ENCODE peak calls at places on chromosomes 6 and 20, in nine cellular contexts. H is HTR-8/SVneo, S is brain pericyte, J is RWPE2, T is gastrocnemius medialis, W is heart right ventricle, N is iPS-NIHi11, R is RWPE1, L is activated T-cell treated with anti-CD3 and anti-CD28 coated beads for 4 hours. X is an unnamed sample.
A peak's percentile ranks its signal among the peaks of the same experiment; 100 is the strongest.

GRCh38 chr6:150966786-150967185 is 101.3 kb downstream of the MTHFD1L start:
- DNase-seq in H (no peak), S (no peak), J (no peak), T (no peak), W (no peak), N (no peak), R (no peak), L (no peak), X (no peak)

GRCh38 chr6:107361568-107362270 is 97.6 kb downstream of the PDSS2 start:
- DNase-seq in H (peak; percentile 27), S (no peak), J (no peak), T (no peak), W (no peak), N (peak; percentile 26), R (no peak), L (no peak), X (no peak)

GRCh38 chr6:158170656-158171081 is 2.5 kb downstream of the GTF2H5 start:
- DNase-seq in H (peak; percentile 40), S (peak; percentile 29), J (no peak), T (no peak), W (no peak), N (no peak), R (no peak), L (no peak), X (peak; percentile 50)

GRCh38 chr20:61185841-61186601 is 66.0 kb upstream of the CDH4 start:
- DNase-seq in H (peak; percentile 96), S (no peak), J (peak; percentile 98), T (no peak), W (no peak), N (no peak), R (peak; percentile 90), L (no peak), X (peak; percentile 91)

GRCh38 chr6:3522561-3523287 is 65.9 kb upstream of the SLC22A23 start:
- DNase-seq in H (peak; percentile 64), S (no peak), J (no peak), T (no peak), W (no peak), N (no peak), R (peak; percentile 64), L (no peak), X (peak; percentile 68)

GRCh38 chr6:151445482-151445881 is 6.4 kb downstream of the RMND1 start:
- DNase-seq in H (no peak), S (no peak), J (no peak), T (no peak), W (no peak), N (no peak), R (no peak), L (no peak), X (no peak)

GRCh38 chr6:160238234-160238633 is 20.4 kb downstream of the SLC22A2 start:
- DNase-seq in H (no peak), S (no peak), J (no peak), T (no peak), W (no peak), N (no peak), R (no peak), L (no peak), X (peak; percentile 61)

GRCh38 chr20:46057856-46058655 is 29.0 kb downstream of the SLC12A5 start:
- DNase-seq in H (no peak), S (no peak), J (peak; percentile 69), T (no peak), W (peak; percentile 55), N (peak; percentile 67), R (peak; percentile 32), L (no peak), X (peak; percentile 58)

GRCh38 chr6:161001421-161001820 is 9.9 kb downstream of the MAP3K4 start:
- DNase-seq in H (no peak), S (no peak), J (no peak), T (no peak), W (no peak), N (no peak), R (no peak), L (no peak), X (peak; percentile 72)

GRCh38 chr6:32973144-32973854 is 4.9 kb downstream of the BRD2 start:
- DNase-seq in H (no peak), S (no peak), J (no peak), T (no peak), W (no peak), N (no peak), R (no peak), L (peak; percentile 50), X (peak; percentile 39)

GRCh38 chr20:45833030-45833882 is at the start of gene SNX21:
- DNase-seq in H (peak; percentile 98), S (peak; percentile 53), J (peak; percentile 96), T (peak; percentile 70), W (peak; percentile 89), N (peak; percentile 92), R (peak; percentile 88), L (no peak), X (peak; percentile 80)

GRCh38 chr6:7726416-7727149 is 684 bp downstream of the BMP6 start:
- DNase-seq in H (no peak), S (no peak), J (no peak), T (no peak), W (peak; percentile 13), N (peak; percentile 60), R (no peak), L (no peak), X (peak; percentile 23)

GRCh38 chr20:20255104-20255503 is 112.8 kb upstream of the INSM1 start:
- DNase-seq in H (no peak), S (no peak), J (no peak), T (no peak), W (no peak), N (no peak), R (no peak), L (no peak), X (no peak)

GRCh38 chr6:81998432-81998831 is 246.0 kb upstream of the TENT5A start:
- DNase-seq in H (no peak), S (no peak), J (no peak), T (no peak), W (no peak), N (no peak), R (no peak), L (no peak), X (no peak)

GRCh38 chr6:133247581-133247980 is 6.4 kb downstream of the EYA4 start:
- DNase-seq in H (no peak), S (no peak), J (no peak), T (no peak), W (no peak), N (no peak), R (no peak), L (no peak), X (peak; percentile 33)

GRCh38 chr6:13485923-13486557 is 1.4 kb downstream of the GFOD1 start:
- DNase-seq in H (peak; percentile 45), S (no peak), J (no peak), T (no peak), W (peak; percentile 42), N (peak; percentile 50), R (peak; percentile 61), L (no peak), X (peak; percentile 66)

GRCh38 chr20:32695089-32695488 is 21.3 kb upstream of the C20orf203 start:
- DNase-seq in H (no peak), S (no peak), J (no peak), T (no peak), W (no peak), N (no peak), R (no peak), L (no peak), X (peak; percentile 38)

GRCh38 chr20:10306440-10307358 is 88.1 kb downstream of the SNAP25 start:
- DNase-seq in H (peak; percentile 27), S (no peak), J (no peak), T (no peak), W (no peak), N (no peak), R (peak; percentile 55), L (no peak), X (peak; percentile 25)

GRCh38 chr6:158037771-158038170 is 56.1 kb downstream of the SYNJ2 start:
- DNase-seq in H (no peak), S (no peak), J (no peak), T (no peak), W (no peak), N (no peak), R (no peak), L (no peak), X (no peak)

GRCh38 chr6:158688860-158689259 is 39.0 kb downstream of the SYTL3 start:
- DNase-seq in H (no peak), S (no peak), J (no peak), T (no peak), W (no peak), N (no peak), R (no peak), L (no peak), X (peak; percentile 68)

GRCh38 chr20:64159711-64160110 is 4.5 kb upstream of the MYT1 start:
- DNase-seq in H (no peak), S (no peak), J (no peak), T (no peak), W (no peak), N (no peak), R (no peak), L (no peak), X (no peak)

GRCh38 chr6:138824482-138825134 is 28.7 kb downstream of the ECT2L start:
- DNase-seq in H (no peak), S (no peak), J (no peak), T (no peak), W (no peak), N (no peak), R (no peak), L (no peak), X (peak; percentile 59)

X was measured in epithelial cell of esophagus.